ENCODE peak calls at places on chromosomes 7 and 10, in four cellular contexts. M is IMR-90, G is H9, U is H1. D is an unnamed sample.

GRCh38 chr10:58150290-58150689 is 117.4 kb downstream of the IPMK start:
- DNase-seq in M (no peak), G (no peak), U (no peak), D (no peak)

GRCh38 chr7:155576900-155577508 is 30.6 kb upstream of the CNPY1 start:
- DNase-seq in M (no peak), G (no peak), U (no peak), D (no peak)

GRCh38 chr10:109966961-109967738 is 40.6 kb upstream of the ADD3 start:
- DNase-seq in M (peak), G (no peak), U (no peak), D (peak)

GRCh38 chr10:4684434-4684833 is 141.6 kb upstream of the AKR1E2 start:
- DNase-seq in M (peak), G (no peak), U (no peak), D (no peak)

GRCh38 chr7:80357530-80357929 is 154.3 kb downstream of the GNAT3 start:
- DNase-seq in M (peak), G (no peak), U (no peak), D (no peak)

GRCh38 chr10:110392860-110393732 is 88.4 kb upstream of the SMNDC1 start:
- DNase-seq in M (peak), G (no peak), U (no peak), D (peak)

GRCh38 chr10:23047201-23048050 is 48.0 kb upstream of the MSRB2 start:
- DNase-seq in M (peak), G (no peak), U (no peak), D (no peak)

GRCh38 chr7:11831727-11832495 is at the start of gene THSD7A:
- DNase-seq in M (peak), G (peak), U (peak), D (peak)

GRCh38 chr7:113010377-113010776 is 76.2 kb downstream of the GPR85 start:
- DNase-seq in M (no peak), G (no peak), U (no peak), D (no peak)

GRCh38 chr7:107693396-107693795 is 32.8 kb downstream of the SLC26A4 start:
- DNase-seq in M (no peak), G (no peak), U (no peak), D (no peak)

GRCh38 chr7:104272767-104273384 is 55.5 kb upstream of the LHFPL3 start:
- DNase-seq in M (peak), G (no peak), U (no peak), D (peak)

GRCh38 chr7:96521068-96521629 is 188.5 kb downstream of the SEM1 start:
- DNase-seq in M (no peak), G (no peak), U (no peak), D (no peak)

GRCh38 chr7:44061645-44062179 is 3.7 kb downstream of the PGAM2 start:
- DNase-seq in M (no peak), G (no peak), U (no peak), D (no peak)

GRCh38 chr7:111329367-111330234 is 232.7 kb downstream of the IMMP2L start:
- DNase-seq in M (peak), G (no peak), U (no peak), D (peak)

GRCh38 chr10:129837909-129838582 is 126.0 kb downstream of the EBF3 start:
- DNase-seq in M (no peak), G (no peak), U (no peak), D (no peak)

GRCh38 chr7:92421676-92422435 is 25.4 kb upstream of the GATAD1 start:
- DNase-seq in M (peak), G (no peak), U (no peak), D (peak)

GRCh38 chr7:137878333-137878961 is 31.7 kb upstream of the DGKI start:
- DNase-seq in M (peak), G (no peak), U (no peak), D (peak)

GRCh38 chr7:70712942-70713341 is 419.0 kb upstream of the GALNT17 start:
- DNase-seq in M (no peak), G (no peak), U (no peak), D (no peak)

GRCh38 chr10:69663548-69663947 is 33.5 kb downstream of the FAM241B start:
- DNase-seq in M (no peak), G (peak), U (no peak), D (peak)

GRCh38 chr7:105837765-105838241 is 38.6 kb downstream of the ATXN7L1 start:
- DNase-seq in M (no peak), G (no peak), U (peak), D (peak)

GRCh38 chr7:100483728-100484635 is at the start of gene NYAP1:
- DNase-seq in M (peak), G (peak), U (no peak), D (peak)

GRCh38 chr7:90238583-90238982 is 6.4 kb upstream of the CFAP69 start:
- DNase-seq in M (no peak), G (no peak), U (no peak), D (no peak)

GRCh38 chr10:125149278-125150047 is 10.9 kb downstream of the CTBP2 start:
- DNase-seq in M (peak), G (peak), U (no peak), D (no peak)

GRCh38 chr7:30549933-30550493 is 44.7 kb upstream of the GARS1 start:
- DNase-seq in M (no peak), G (no peak), U (no peak), D (peak)

GRCh38 chr10:9010093-9010492 is 955.6 kb downstream of the GATA3 start:
- DNase-seq in M (no peak), G (no peak), U (no peak), D (peak)

GRCh38 chr10:121956111-121957061 is 18.6 kb downstream of the NSMCE4A start:
- DNase-seq in M (peak), G (no peak), U (no peak), D (no peak)

GRCh38 chr7:94044806-94045205 is 40.7 kb upstream of the BET1 start:
- DNase-seq in M (no peak), G (no peak), U (no peak), D (no peak)

GRCh38 chr7:94043299-94043698 is 39.1 kb upstream of the BET1 start:
- DNase-seq in M (peak), G (no peak), U (no peak), D (no peak)

GRCh38 chr7:94040254-94040653 is 36.1 kb upstream of the BET1 start:
- DNase-seq in M (no peak), G (no peak), U (no peak), D (no peak)

GRCh38 chr7:94041529-94041928 is 37.4 kb upstream of the BET1 start:
- DNase-seq in M (peak), G (no peak), U (no peak), D (no peak)

DNA sequence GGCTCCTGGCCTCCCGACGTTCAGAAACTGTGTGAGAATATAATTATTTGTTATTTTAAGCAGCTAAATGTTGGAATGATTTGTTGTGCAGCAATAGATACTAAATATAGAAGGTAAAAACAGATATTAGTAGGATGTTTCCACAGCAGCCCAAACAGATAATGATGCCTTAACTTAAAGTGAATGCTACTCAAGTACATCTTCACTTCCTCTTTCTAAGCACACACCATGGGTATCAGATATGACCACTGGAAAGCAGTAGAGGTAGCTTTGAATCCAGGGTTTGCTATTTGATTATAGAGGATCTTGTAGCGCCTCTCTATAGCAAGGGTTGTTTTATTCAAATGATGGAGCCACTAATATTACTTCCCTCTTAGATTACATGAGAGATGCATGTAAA is 38.2 kb upstream of the BET1 start:
- DNase-seq in M (no peak), G (no peak), U (no peak), D (no peak)
- H3K56ac ChIP-seq in M (no peak), G (no peak), U (no peak), D (no peak)

DNA sequence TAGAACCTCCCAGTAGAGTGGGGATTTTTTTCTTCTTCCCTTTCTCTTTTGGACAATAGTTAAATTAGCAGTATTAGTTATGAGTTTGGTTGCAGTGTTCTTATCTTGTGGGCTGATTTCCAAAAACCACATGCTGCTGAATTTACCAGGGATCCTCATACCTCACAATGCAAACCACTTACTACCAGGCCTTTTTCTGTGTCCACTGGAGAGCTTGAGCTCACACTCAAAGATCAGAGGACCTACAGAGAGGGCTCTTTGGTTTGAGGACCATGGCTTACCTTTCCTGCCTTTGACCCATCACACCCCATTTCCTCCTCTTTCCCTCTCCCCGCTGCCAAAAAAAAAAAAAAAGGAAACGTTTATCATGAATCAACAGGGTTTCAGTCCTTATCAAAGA is 5.4 kb downstream of the OPN1SW start:
- DNase-seq in M (peak), G (no peak), U (no peak), D (no peak)
- H3K56ac ChIP-seq in M (no peak), G (no peak), U (no peak), D (no peak)

DNA sequence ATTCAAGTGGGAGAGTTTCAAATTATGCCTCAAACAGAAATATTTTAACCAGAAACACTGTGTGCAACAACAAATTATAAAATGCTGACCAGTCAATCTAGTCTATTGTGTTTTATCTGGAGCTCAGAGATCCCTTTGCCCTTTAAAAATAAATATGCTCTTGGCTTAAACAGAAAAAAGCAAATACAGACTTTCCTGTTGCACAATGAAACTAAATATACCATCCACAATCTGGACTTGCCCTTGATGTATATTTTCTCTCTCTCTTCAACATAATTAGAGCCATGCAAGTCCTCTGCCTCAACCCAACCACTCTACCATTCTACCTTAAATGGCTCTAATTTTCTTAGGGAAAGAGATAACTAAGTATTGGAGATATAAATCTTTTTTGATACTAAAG is 34.9 kb downstream of the ASAH2 start:
- DNase-seq in M (no peak), G (no peak), U (no peak), D (no peak)
- H3K56ac ChIP-seq in M (no peak), G (no peak), U (no peak), D (no peak)

GRCh38 chr10:38007551-38007950 is 2.9 kb upstream of the ZNF33A start:
- DNase-seq in M (no peak), G (no peak), U (no peak), D (no peak)

GRCh38 chr10:38008006-38008405 is 2.5 kb upstream of the ZNF33A start:
- DNase-seq in M (no peak), G (no peak), U (no peak), D (no peak)

GRCh38 chr10:38010150-38010903 is at the start of gene ZNF33A:
- DNase-seq in M (peak), G (peak), U (peak), D (peak)
- H3K56ac ChIP-seq in M (peak), G (no peak), U (peak), D (peak)

GRCh38 chr7:102012941-102013461 is 195.6 kb downstream of the CUX1 start:
- DNase-seq in M (peak), G (no peak), U (no peak), D (no peak)
- H3K56ac ChIP-seq in M (peak), G (no peak), U (no peak), D (no peak)

GRCh38 chr10:785539-786214 is 96.2 kb upstream of the DIP2C start:
- DNase-seq in M (no peak), G (peak), U (no peak), D (no peak)
- H3K56ac ChIP-seq in M (no peak), G (no peak), U (no peak), D (no peak)

DNA sequence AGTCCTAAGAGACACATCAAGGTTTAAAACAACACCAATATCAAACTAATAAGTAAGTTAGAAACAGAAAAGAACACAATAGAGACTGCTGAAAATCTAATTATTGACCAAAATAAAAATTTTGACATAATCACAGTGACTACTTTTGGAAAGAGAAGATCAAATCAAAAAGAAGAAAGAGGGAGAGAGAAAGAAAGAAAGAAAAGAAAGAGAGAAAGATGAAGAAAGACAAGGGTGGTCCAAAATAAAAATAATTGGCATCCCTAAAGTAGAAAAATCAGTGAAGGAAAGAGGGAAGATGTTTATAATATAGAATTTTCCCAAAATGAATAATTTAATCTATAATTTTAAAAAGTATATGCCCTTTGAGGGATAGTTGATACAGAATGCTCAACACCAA is 118.8 kb upstream of the VIPR2 start:
- DNase-seq in M (no peak), G (no peak), U (no peak), D (no peak)
- H3K56ac ChIP-seq in M (no peak), G (no peak), U (no peak), D (no peak)

DNA sequence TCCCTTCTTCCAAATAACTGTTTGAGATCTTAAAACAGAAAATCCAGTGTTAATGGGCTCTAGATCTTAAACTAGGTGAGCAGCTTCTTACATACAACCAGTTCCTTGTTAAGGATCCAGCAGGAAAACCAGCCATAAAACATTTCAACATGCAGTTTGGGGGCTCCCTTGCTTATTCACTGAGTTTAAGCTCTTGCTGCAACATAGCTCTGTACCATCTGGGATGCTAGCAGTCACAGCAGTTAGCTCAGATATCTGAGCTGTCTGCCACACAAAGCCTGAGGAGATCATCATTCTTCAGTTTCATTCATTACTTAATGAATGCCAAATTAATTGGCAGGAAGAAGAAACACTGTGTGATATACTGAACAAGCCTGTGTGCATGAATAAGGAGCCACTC is 62.9 kb downstream of the PODXL start:
- DNase-seq in M (no peak), G (no peak), U (no peak), D (no peak)
- H3K56ac ChIP-seq in M (no peak), G (no peak), U (no peak), D (no peak)